ENCODE peak calls at places on chromosomes 4 and X, in four cellular contexts. P is MCF 10A; F is AG10803; S is effector CD4-positive, alpha-beta T cell. I is an unnamed sample.

GRCh38 chrX:150358651-150359050 is 4.5 kb upstream of the MAMLD1 start:
- DNase-seq in S (no peak), P (no peak), F (no peak), I (no peak)

GRCh38 chrX:52923781-52924241 is 26.7 kb downstream of the FAM156B start:
- DNase-seq in S (no peak), F (peak), P (peak), I (peak)

GRCh38 chr4:72505314-72505744 is 63.7 kb downstream of the ADAMTS3 start:
- DNase-seq in P (peak), F (peak), S (no peak), I (peak)

GRCh38 chrX:71632923-71633657 is 14.8 kb upstream of the CXCR3 start:
- DNase-seq in S (no peak), P (no peak), F (no peak), I (no peak)

GRCh38 chr4:182188622-182189021 is 54.6 kb upstream of the TENM3 start:
- DNase-seq in P (peak), S (no peak), F (peak), I (no peak)

GRCh38 chr4:18850763-18851331 is 829.3 kb upstream of the LCORL start:
- DNase-seq in S (no peak), F (no peak), P (peak), I (peak)

GRCh38 chr4:170025523-170026252 is 507 bp downstream of the MFAP3L start:
- DNase-seq in F (peak), S (no peak), P (no peak), I (no peak)

GRCh38 chr4:85747871-85748491 is 273.0 kb downstream of the ARHGAP24 start:
- DNase-seq in F (peak), P (peak), S (no peak), I (peak)

GRCh38 chr4:102713096-102713495 is 47.7 kb downstream of the MANBA start:
- DNase-seq in P (no peak), S (no peak), F (peak), I (no peak)

GRCh38 chr4:168609369-168609768 is 112.5 kb downstream of the PALLD start:
- DNase-seq in P (no peak), F (no peak), S (no peak), I (no peak)

GRCh38 chrX:19785647-19786046 is 101.8 kb downstream of the SH3KBP1 start:
- DNase-seq in S (no peak), F (no peak), P (no peak), I (no peak)

GRCh38 chr4:22179124-22179874 is 230.7 kb upstream of the KCNIP4 start:
- DNase-seq in S (no peak), F (peak), P (peak), I (no peak)

GRCh38 chr4:159158083-159158617 is 55.3 kb downstream of the RAPGEF2 start:
- DNase-seq in F (no peak), S (no peak), P (no peak), I (no peak)

GRCh38 chr4:73922766-73923630 is 53.8 kb downstream of the CXCL1 start:
- DNase-seq in S (no peak), P (peak), F (peak), I (peak)

GRCh38 chr4:154441982-154442381 is 49.6 kb downstream of the DCHS2 start:
- DNase-seq in S (no peak), F (no peak), P (no peak), I (no peak)

GRCh38 chr4:960140-960735 is 13.1 kb downstream of the DGKQ start:
- DNase-seq in S (no peak), P (no peak), F (no peak), I (no peak)

GRCh38 chr4:20203508-20203907 is 48.2 kb upstream of the SLIT2 start:
- DNase-seq in P (peak), S (no peak), F (peak), I (no peak)

GRCh38 chr4:142549248-142549647 is 296.9 kb downstream of the INPP4B start:
- DNase-seq in F (no peak), S (no peak), P (no peak), I (no peak)

GRCh38 chr4:48985976-48986653 is at the start of gene CWH43:
- DNase-seq in S (no peak), F (no peak), P (no peak), I (no peak)

GRCh38 chrX:30275498-30275897 is 28.6 kb downstream of the MAGEB1 start:
- DNase-seq in F (peak), S (no peak), P (peak), I (no peak)

I was measured in MM.1S.